ENCODE peak calls at places on chromosomes 1 and 21, in four cellular contexts. One of them, this sample, is unnamed.

GRCh38 chr1:178126790-178127189 is 32.9 kb downstream of the RASAL2 start:
- DNase-seq in HepG2: peak; percentile 80
- DNase-seq in GM12878: no peak
- DNase-seq in K562: no peak
- DNase-seq in this sample: no peak

GRCh38 chr1:52792002-52792401 is 50.6 kb upstream of the ZYG11A start:
- DNase-seq in GM12878: no peak
- DNase-seq in HepG2: no peak
- DNase-seq in K562: no peak
- DNase-seq in this sample: no peak

GRCh38 chr1:184039126-184039525 is 1.6 kb upstream of the COLGALT2 start:
- DNase-seq in GM12878: no peak
- DNase-seq in HepG2: no peak
- DNase-seq in K562: no peak
- DNase-seq in this sample: no peak

GRCh38 chr1:21815724-21816311 is 3.8 kb downstream of the LDLRAD2 start:
- DNase-seq in K562: no peak
- DNase-seq in HepG2: no peak
- DNase-seq in GM12878: no peak
- DNase-seq in this sample: no peak

GRCh38 chr1:209845405-209845725 is 17.6 kb downstream of the UTP25 start:
- DNase-seq in HepG2: no peak
- DNase-seq in K562: no peak
- DNase-seq in GM12878: no peak
- DNase-seq in this sample: no peak

GRCh38 chr1:208528577-208529240 is 284.5 kb upstream of the PLXNA2 start:
- DNase-seq in HepG2: no peak
- DNase-seq in K562: no peak
- DNase-seq in GM12878: no peak
- DNase-seq in this sample: no peak

GRCh38 chr1:119948342-119949214 is 52.3 kb upstream of the ADAM30 start:
- DNase-seq in HepG2: peak; percentile 45
- DNase-seq in K562: peak; percentile 62
- DNase-seq in GM12878: peak; percentile 15
- DNase-seq in this sample: peak; percentile 87

GRCh38 chr21:41980561-41980960 is 26.7 kb upstream of the C2CD2 start:
- DNase-seq in GM12878: no peak
- DNase-seq in K562: no peak
- DNase-seq in HepG2: no peak
- DNase-seq in this sample: no peak

GRCh38 chr1:117600966-117601365 is 4.9 kb upstream of the TENT5C start:
- DNase-seq in GM12878: no peak
- DNase-seq in HepG2: no peak
- DNase-seq in K562: no peak
- DNase-seq in this sample: no peak

GRCh38 chr1:66436378-66437135 is 97.4 kb upstream of the SGIP1 start:
- DNase-seq in HepG2: no peak
- DNase-seq in K562: no peak
- DNase-seq in GM12878: peak; percentile 44
- DNase-seq in this sample: no peak

GRCh38 chr1:156682166-156682890 is 5.1 kb upstream of the NES start:
- DNase-seq in GM12878: no peak
- DNase-seq in HepG2: no peak
- DNase-seq in K562: no peak
- DNase-seq in this sample: no peak

GRCh38 chr1:29551536-29551935 is 315.2 kb downstream of the PTPRU start:
- DNase-seq in K562: no peak
- DNase-seq in HepG2: no peak
- DNase-seq in GM12878: no peak
- DNase-seq in this sample: no peak

GRCh38 chr21:38903578-38904193 is 98.0 kb downstream of the ETS2 start:
- DNase-seq in K562: no peak
- DNase-seq in HepG2: no peak
- DNase-seq in GM12878: no peak
- DNase-seq in this sample: no peak

GRCh38 chr1:8033322-8033721 is 7.2 kb upstream of the ERRFI1 start:
- DNase-seq in HepG2: no peak
- DNase-seq in K562: no peak
- DNase-seq in GM12878: no peak
- DNase-seq in this sample: no peak

GRCh38 chr1:37486680-37487618 is 12.6 kb downstream of the ZC3H12A start:
- DNase-seq in HepG2: peak; percentile 47
- DNase-seq in GM12878: no peak
- DNase-seq in K562: peak; percentile 88
- DNase-seq in this sample: peak; percentile 84

GRCh38 chr21:36330904-36331303 is 10.9 kb downstream of the MORC3 start:
- DNase-seq in HepG2: peak; percentile 51
- DNase-seq in GM12878: peak; percentile 16
- DNase-seq in K562: peak; percentile 50
- DNase-seq in this sample: peak; percentile 45

GRCh38 chr21:37787456-37787855 is 128.8 kb downstream of the KCNJ6 start:
- DNase-seq in K562: no peak
- DNase-seq in HepG2: no peak
- DNase-seq in GM12878: no peak
- DNase-seq in this sample: no peak

GRCh38 chr1:234499119-234500039 is 20.4 kb upstream of the TARBP1 start:
- DNase-seq in K562: peak; percentile 91
- DNase-seq in HepG2: peak; percentile 65
- DNase-seq in GM12878: no peak
- DNase-seq in this sample: peak; percentile 91

GRCh38 chr1:110433803-110434202 is 17.1 kb upstream of the PROK1 start:
- DNase-seq in K562: peak; percentile 84
- DNase-seq in HepG2: peak; percentile 58
- DNase-seq in GM12878: no peak
- DNase-seq in this sample: peak; percentile 68

GRCh38 chr21:14879458-14879857 is 185.3 kb downstream of the NRIP1 start:
- DNase-seq in HepG2: peak; percentile 43
- DNase-seq in GM12878: no peak
- DNase-seq in K562: no peak
- DNase-seq in this sample: no peak

GRCh38 chr1:58789322-58789856 is 5.5 kb upstream of the JUN start:
- DNase-seq in K562: no peak
- DNase-seq in GM12878: no peak
- DNase-seq in HepG2: no peak
- DNase-seq in this sample: no peak

GRCh38 chr1:30942326-30942978 is 33.9 kb upstream of the SDC3 start:
- DNase-seq in HepG2: no peak
- DNase-seq in K562: no peak
- DNase-seq in GM12878: no peak
- DNase-seq in this sample: no peak

GRCh38 chr1:157985473-157985872 is 8.0 kb upstream of the KIRREL1 start:
- DNase-seq in HepG2: no peak
- DNase-seq in GM12878: no peak
- DNase-seq in K562: no peak
- DNase-seq in this sample: no peak

GRCh38 chr1:48810740-48811139 is 34.0 kb upstream of the BEND5 start:
- DNase-seq in GM12878: no peak
- DNase-seq in HepG2: peak; percentile 3
- DNase-seq in K562: no peak
- DNase-seq in this sample: no peak

GRCh38 chr21:35350965-35351364 is 301.9 kb upstream of the RUNX1 start:
- DNase-seq in GM12878: no peak
- DNase-seq in HepG2: no peak
- DNase-seq in K562: no peak
- DNase-seq in this sample: no peak

GRCh38 chr1:216034506-216034905 is 388.7 kb downstream of the USH2A start:
- DNase-seq in GM12878: no peak
- DNase-seq in HepG2: no peak
- DNase-seq in K562: no peak
- DNase-seq in this sample: peak; percentile 47

GRCh38 chr1:114122891-114123621 is 30.6 kb downstream of the SYT6 start:
- DNase-seq in HepG2: no peak
- DNase-seq in K562: no peak
- DNase-seq in GM12878: no peak
- DNase-seq in this sample: no peak

GRCh38 chr1:111747282-111747734 is 8.1 kb upstream of the INKA2 start:
- DNase-seq in GM12878: no peak
- DNase-seq in K562: peak; percentile 75
- DNase-seq in HepG2: peak; percentile 81
- DNase-seq in this sample: peak; percentile 65

GRCh38 chr1:147847831-147848230 is 54.8 kb upstream of the GJA8 start:
- DNase-seq in GM12878: no peak
- DNase-seq in K562: peak; percentile 20
- DNase-seq in HepG2: no peak
- DNase-seq in this sample: no peak

GRCh38 chr1:23563755-23564374 is 4.6 kb upstream of the ID3 start:
- DNase-seq in GM12878: no peak
- DNase-seq in K562: no peak
- DNase-seq in HepG2: peak; percentile 93
- DNase-seq in this sample: no peak

GRCh38 chr1:223831755-223832636 is 13.8 kb downstream of the TP53BP2 start:
- DNase-seq in K562: no peak
- DNase-seq in GM12878: no peak
- DNase-seq in HepG2: no peak
- DNase-seq in this sample: no peak

GRCh38 chr1:37069406-37069805 is 35.1 kb upstream of the GRIK3 start:
- DNase-seq in K562: no peak
- DNase-seq in GM12878: no peak
- DNase-seq in HepG2: no peak
- DNase-seq in this sample: no peak

GRCh38 chr1:194362327-194362726 is 1175.9 kb upstream of the B3GALT2 start:
- DNase-seq in HepG2: no peak
- DNase-seq in GM12878: no peak
- DNase-seq in K562: no peak
- DNase-seq in this sample: no peak

GRCh38 chr1:93907718-93908117 is 1.5 kb downstream of the GCLM start:
- DNase-seq in HepG2: peak; percentile 10
- DNase-seq in K562: no peak
- DNase-seq in GM12878: no peak
- DNase-seq in this sample: no peak

GRCh38 chr1:93908394-93909145 is 660 bp downstream of the GCLM start:
- DNase-seq in K562: peak; percentile 56
- DNase-seq in GM12878: no peak
- DNase-seq in HepG2: peak; percentile 43
- DNase-seq in this sample: peak; percentile 52

GRCh38 chr1:93906480-93906879 is 2.8 kb downstream of the GCLM start:
- DNase-seq in HepG2: no peak
- DNase-seq in K562: no peak
- DNase-seq in GM12878: no peak
- DNase-seq in this sample: no peak

GRCh38 chr1:93910305-93910704 is 1.1 kb upstream of the GCLM start:
- DNase-seq in HepG2: no peak
- DNase-seq in K562: no peak
- DNase-seq in GM12878: no peak
- DNase-seq in this sample: no peak

GRCh38 chr1:93909146-93910050 is at the start of gene GCLM:
- DNase-seq in HepG2: peak; percentile 88
- DNase-seq in GM12878: peak; percentile 40
- DNase-seq in K562: peak; percentile 92
- DNase-seq in this sample: peak; percentile 93
- TF ChIP-seq CBFB in HepG2: peak; percentile 67
- TF ChIP-seq CBFB in GM12878: no peak
- TF ChIP-seq CBFB in K562: no peak
- TF ChIP-seq CBFB in this sample: peak; percentile 94

DNA sequence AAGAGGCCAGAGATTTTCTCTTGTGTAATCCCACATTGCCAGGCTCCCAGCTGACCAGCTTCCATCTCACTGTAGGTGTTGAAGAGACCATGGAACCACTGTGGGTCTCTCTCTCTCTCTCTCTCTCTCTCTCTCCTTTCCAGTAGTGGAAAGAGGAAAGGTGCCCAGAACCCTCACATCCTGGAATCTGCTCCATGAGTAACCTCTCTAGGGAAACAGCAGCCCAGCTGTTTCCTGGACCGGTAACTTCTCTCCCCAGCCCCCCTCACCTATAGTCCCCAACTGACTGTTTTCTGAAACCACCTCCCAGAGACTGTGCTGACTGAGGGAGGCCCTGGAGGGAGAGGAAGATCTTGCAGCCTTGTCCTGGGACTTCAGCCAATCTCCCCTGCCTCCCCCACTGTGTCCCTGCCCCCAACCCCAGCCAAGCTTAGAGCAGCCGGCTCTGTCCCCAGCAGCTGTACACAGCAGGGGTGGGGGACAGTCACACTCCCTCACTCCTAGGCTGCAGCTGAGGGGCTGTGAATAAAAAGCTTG is 20.6 kb upstream of the SLC45A3 start:
- DNase-seq in HepG2: no peak
- DNase-seq in GM12878: no peak
- DNase-seq in K562: no peak
- DNase-seq in this sample: peak; percentile 34
- TF ChIP-seq CBFB in HepG2: no peak
- TF ChIP-seq CBFB in GM12878: no peak
- TF ChIP-seq CBFB in K562: no peak
- TF ChIP-seq CBFB in this sample: no peak

GRCh38 chr1:233040494-233040893 is 90.1 kb downstream of the NTPCR start:
- DNase-seq in HepG2: no peak
- DNase-seq in GM12878: no peak
- DNase-seq in K562: no peak
- DNase-seq in this sample: no peak
- TF ChIP-seq CBFB in HepG2: no peak
- TF ChIP-seq CBFB in GM12878: no peak
- TF ChIP-seq CBFB in K562: no peak
- TF ChIP-seq CBFB in this sample: no peak

DNA sequence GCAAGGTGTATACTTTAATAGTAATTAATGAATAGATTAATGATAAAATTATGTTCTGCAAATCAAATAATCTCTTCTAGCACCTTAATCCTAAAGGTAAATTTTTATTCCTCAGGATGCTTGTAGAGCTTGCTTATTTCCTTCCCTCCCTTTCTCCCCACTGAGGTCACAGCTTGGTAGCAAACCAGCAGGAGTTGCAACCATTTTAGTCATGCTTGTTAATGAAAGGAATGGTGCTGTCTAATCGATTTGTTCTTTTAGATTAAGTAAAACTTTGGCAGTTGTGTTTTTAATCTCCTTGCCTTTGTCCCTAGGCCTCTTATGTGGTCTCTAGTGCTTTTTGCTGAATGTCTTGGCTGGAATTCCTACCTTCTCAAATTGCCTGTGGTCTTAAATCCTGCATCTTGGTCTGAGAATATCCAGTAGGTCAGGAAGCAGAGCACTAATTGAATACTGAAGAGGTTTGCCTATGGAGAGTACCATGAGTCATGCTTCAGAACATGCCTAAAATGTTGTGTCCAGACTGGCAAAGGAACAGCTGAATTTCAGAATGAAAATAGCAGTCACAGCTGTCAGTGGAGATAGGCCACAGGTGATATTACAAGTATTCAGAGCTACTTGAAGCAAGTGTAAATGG is 36.3 kb upstream of the RWDD3 start:
- DNase-seq in HepG2: no peak
- DNase-seq in K562: no peak
- DNase-seq in GM12878: no peak
- DNase-seq in this sample: no peak
- TF ChIP-seq CBFB in HepG2: no peak
- TF ChIP-seq CBFB in K562: no peak
- TF ChIP-seq CBFB in GM12878: no peak
- TF ChIP-seq CBFB in this sample: no peak

DNA sequence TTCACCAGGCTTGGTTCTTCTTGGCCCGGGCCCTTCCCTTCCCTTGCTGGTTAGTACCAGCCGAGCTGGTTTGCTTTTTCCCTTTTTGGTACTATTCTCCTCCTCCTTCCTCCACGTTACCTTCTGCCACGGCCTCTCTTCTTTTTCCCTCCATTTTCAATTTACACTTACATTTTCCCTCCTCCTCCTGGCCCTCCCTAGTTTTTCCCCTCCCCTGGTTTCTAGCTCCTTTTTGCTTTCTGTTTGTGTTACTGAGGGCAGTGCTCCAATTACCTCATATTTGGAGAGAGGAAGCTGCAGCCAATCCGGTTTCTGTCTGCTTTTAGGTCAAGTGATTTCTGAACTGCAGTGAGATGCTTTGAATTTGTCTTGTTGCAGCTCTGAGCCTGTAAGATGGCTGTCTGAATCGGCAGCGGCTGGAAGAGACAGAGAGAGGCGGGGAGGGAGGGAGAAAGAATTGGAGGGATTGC is 63.7 kb downstream of the MACF1 start:
- DNase-seq in HepG2: no peak
- DNase-seq in K562: no peak
- DNase-seq in GM12878: no peak
- DNase-seq in this sample: peak; percentile 24
- TF ChIP-seq CBFB in HepG2: no peak
- TF ChIP-seq CBFB in K562: no peak
- TF ChIP-seq CBFB in GM12878: no peak
- TF ChIP-seq CBFB in this sample: no peak

This sample was measured in WTC11.